ENCODE peak calls at places on chromosomes 16 and 17, in nine cellular contexts. A is osteoblast, C is kidney, J is sigmoid colon, G is tibial nerve, K is heart left ventricle, D is gastrocnemius medialis, Z is H7, I is PC-9. V is an unnamed sample.

GRCh38 chr17:57665128-57665527 is 80.0 kb downstream of the CCDC182 start:
- DNase-seq in I (no peak), K (no peak), J (peak; percentile 33), D (no peak), Z (no peak), A (no peak), C (no peak), G (no peak), V (no peak)

GRCh38 chr17:40190197-40191021 is 13.1 kb downstream of the RAPGEFL1 start:
- DNase-seq in A (peak; percentile 84), G (no peak), D (no peak), J (no peak), Z (peak; percentile 92), C (no peak), K (no peak), I (no peak), V (no peak)

GRCh38 chr16:8950580-8951077 is 13.1 kb downstream of the USP7 start:
- DNase-seq in A (peak; percentile 73), C (no peak), Z (no peak), G (no peak), K (no peak), J (no peak), I (no peak), D (peak; percentile 64), V (no peak)

GRCh38 chr16:78235168-78235800 is 135.8 kb downstream of the WWOX start:
- DNase-seq in I (peak; percentile 57), Z (peak; percentile 59), G (peak; percentile 41), K (peak; percentile 60), A (peak; percentile 85), J (peak; percentile 72), C (peak; percentile 79), D (peak; percentile 40), V (peak; percentile 45)

GRCh38 chr17:18379246-18380146 is 1.9 kb downstream of the EVPLL start:
- DNase-seq in Z (no peak), K (no peak), D (no peak), I (no peak), A (no peak), J (no peak), G (no peak), C (no peak), V (no peak)

GRCh38 chr16:1540556-1540855 is 7.0 kb downstream of the TMEM204 start:
- DNase-seq in J (no peak), G (no peak), D (no peak), I (no peak), Z (no peak), K (no peak), A (no peak), C (peak; percentile 41), V (no peak)

GRCh38 chr17:57521606-57522435 is 223.3 kb downstream of the CCDC182 start:
- DNase-seq in Z (no peak), C (no peak), G (no peak), K (no peak), A (no peak), D (no peak), J (no peak), I (peak; percentile 3), V (no peak)

GRCh38 chr17:77390870-77391269 is 250.1 kb downstream of the SEC14L1 start:
- DNase-seq in I (no peak), J (no peak), C (no peak), G (no peak), K (no peak), D (no peak), A (peak; percentile 58), Z (no peak), V (no peak)

GRCh38 chr16:55155815-55156214 is 168.2 kb upstream of the IRX6 start:
- DNase-seq in Z (peak; percentile 29), J (no peak), I (no peak), K (no peak), D (no peak), C (no peak), A (no peak), G (no peak), V (no peak)

GRCh38 chr17:48814504-48814903 is 2.5 kb downstream of the TTLL6 start:
- DNase-seq in J (no peak), Z (peak; percentile 91), A (peak; percentile 95), C (no peak), I (no peak), D (peak; percentile 25), K (peak; percentile 56), G (no peak), V (peak; percentile 49)

GRCh38 chr16:66382171-66382965 is 15.9 kb downstream of the CDH5 start:
- DNase-seq in A (no peak), J (peak; percentile 50), Z (peak; percentile 39), K (no peak), C (peak; percentile 66), I (peak; percentile 97), D (no peak), G (no peak), V (peak; percentile 25)

GRCh38 chr17:13117616-13118015 is 99.8 kb upstream of the ELAC2 start:
- DNase-seq in K (no peak), G (no peak), D (no peak), I (no peak), C (no peak), J (no peak), Z (no peak), A (no peak), V (no peak)

GRCh38 chr17:13113821-13114525 is 96.1 kb upstream of the ELAC2 start:
- DNase-seq in D (no peak), G (no peak), K (no peak), A (no peak), I (no peak), J (no peak), C (no peak), Z (no peak), V (no peak)

GRCh38 chr17:13118311-13118710 is 100.5 kb upstream of the ELAC2 start:
- DNase-seq in J (no peak), A (no peak), G (no peak), Z (no peak), C (no peak), K (no peak), D (no peak), I (no peak), V (no peak)

GRCh38 chr17:13114601-13115024 is 96.8 kb upstream of the ELAC2 start:
- DNase-seq in Z (peak; percentile 85), K (peak; percentile 35), G (no peak), D (no peak), C (no peak), A (peak; percentile 81), I (no peak), J (no peak), V (peak; percentile 15)
- H3K4me3 ChIP-seq in Z (no peak overlapping the region), K (no peak overlapping the region), G (no peak overlapping the region), D (no peak overlapping the region), C (no peak overlapping the region), A (peak overlapping the region; percentile 52), I (no peak overlapping the region), J (no peak overlapping the region), V (no peak overlapping the region)

GRCh38 chr17:32386844-32387243 is 36.9 kb downstream of the ZNF207 start:
- DNase-seq in C (no peak), Z (no peak), D (no peak), A (no peak), K (no peak), J (no peak), G (no peak), I (no peak), V (no peak)

GRCh38 chr17:32383926-32384434 is 34.0 kb downstream of the ZNF207 start:
- DNase-seq in Z (no peak), I (no peak), C (no peak), A (no peak), D (no peak), G (no peak), K (no peak), J (no peak), V (no peak)

GRCh38 chr17:32382526-32383223 is 32.7 kb downstream of the ZNF207 start:
- DNase-seq in I (no peak), C (no peak), K (no peak), A (no peak), J (no peak), Z (no peak), D (no peak), G (no peak), V (no peak)

GRCh38 chr17:32385971-32386370 is 36.0 kb downstream of the ZNF207 start:
- DNase-seq in G (no peak), I (no peak), J (no peak), D (no peak), C (no peak), Z (no peak), K (no peak), A (no peak), V (no peak)

DNA sequence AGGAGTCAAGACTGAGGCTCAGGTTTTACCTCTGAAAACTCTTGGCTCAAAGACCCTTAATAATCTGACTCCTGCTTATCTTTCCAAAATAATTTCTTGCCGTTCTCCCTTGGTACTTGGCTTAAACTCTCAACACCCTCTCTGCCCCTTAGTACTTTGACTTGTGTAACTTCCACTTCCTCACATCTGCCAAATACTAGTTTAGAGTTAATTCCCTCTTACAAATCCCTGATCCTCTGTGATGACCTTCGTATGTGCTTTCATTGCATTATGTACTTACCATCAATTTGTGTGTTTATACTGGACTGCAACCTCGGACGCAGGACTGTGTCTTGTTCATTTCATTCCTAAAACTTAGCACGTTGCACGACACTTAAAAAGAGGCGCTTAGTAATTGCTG is 35.2 kb downstream of the ZNF207 start:
- DNase-seq in D (no peak), I (no peak), Z (no peak), A (no peak), K (no peak), J (no peak), G (no peak), C (no peak), V (no peak)
- H3K36me3 ChIP-seq in D (peaks cover 31% of the 10 kb centered on the region), I (peaks cover 9% of the 10 kb centered on the region), Z (peaks cover 4% of the 10 kb centered on the region), A (peaks cover 36% of the 10 kb centered on the region), K (peaks cover 65% of the 10 kb centered on the region), J (no peaks in the 10 kb centered on the region), G (peaks cover 51% of the 10 kb centered on the region), C (peaks cover 4% of the 10 kb centered on the region), V (peaks cover 80% of the 10 kb centered on the region)

DNA sequence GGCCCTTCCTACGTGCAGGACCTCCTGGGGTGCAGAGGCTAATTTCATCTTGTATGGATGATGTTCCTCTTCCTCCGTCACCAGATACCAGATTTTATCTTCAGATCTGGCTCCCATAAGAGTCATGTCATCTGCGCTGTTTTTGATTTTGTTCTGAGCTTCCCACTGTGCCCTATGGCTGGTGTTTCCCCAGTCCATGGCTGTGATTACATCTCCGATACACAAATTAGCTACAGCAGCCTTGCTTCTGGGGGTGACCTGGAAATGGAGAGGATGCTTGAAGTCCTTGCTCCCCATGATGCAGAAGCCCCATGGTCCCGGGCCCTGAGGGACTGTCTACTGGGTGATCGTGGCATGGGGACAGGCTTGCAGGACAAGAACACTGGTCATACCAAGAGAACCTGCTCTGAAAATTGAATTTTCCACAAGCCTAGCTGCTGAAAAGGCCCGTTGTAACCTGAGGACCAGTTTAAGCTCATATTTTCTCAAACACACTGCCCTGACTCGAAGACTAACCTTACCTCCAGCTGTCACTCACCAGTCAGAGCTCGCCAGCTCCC is 69.0 kb downstream of the KCNJ12 start:
- DNase-seq in G (no peak), A (no peak), C (no peak), J (no peak), I (no peak), Z (no peak), D (no peak), K (no peak), V (no peak)
- H3K4me3 ChIP-seq in G (no peak overlapping the region), A (no peak overlapping the region), C (no peak overlapping the region), J (no peak overlapping the region), I (no peak overlapping the region), Z (no peak overlapping the region), D (no peak overlapping the region), K (no peak overlapping the region), V (no peak overlapping the region)

DNA sequence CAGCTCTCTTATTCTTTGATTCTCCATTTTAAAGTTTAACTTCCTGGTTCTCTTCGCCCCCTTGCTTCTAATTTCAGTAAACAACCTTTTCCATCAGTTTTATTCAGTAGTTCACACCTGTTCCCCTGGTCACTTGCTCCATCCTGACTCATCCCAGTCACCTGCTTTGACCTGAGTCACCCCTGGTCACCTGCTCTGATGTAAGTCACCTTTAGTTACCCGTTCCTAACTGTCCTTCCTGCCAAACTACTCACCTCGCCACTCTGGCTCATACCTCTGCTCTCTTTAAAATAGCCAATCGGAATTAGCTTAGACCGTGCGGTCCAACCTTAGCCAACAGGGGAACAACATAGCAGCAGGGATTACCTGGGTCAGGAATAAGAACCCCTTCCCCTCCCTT is 4.7 kb upstream of the NLRC5 start:
- DNase-seq in G (no peak), D (no peak), K (no peak), C (peak; percentile 26), Z (no peak), I (peak; percentile 91), A (no peak), J (no peak), V (no peak)
- H3K36me3 ChIP-seq in G (peaks cover 12% of the 10 kb centered on the region), D (no peaks in the 10 kb centered on the region), K (no peaks in the 10 kb centered on the region), C (no peaks in the 10 kb centered on the region), Z (no peaks in the 10 kb centered on the region), I (no peaks in the 10 kb centered on the region), A (no peaks in the 10 kb centered on the region), J (no peaks in the 10 kb centered on the region), V (peaks cover 2% of the 10 kb centered on the region)

V was measured in MG63.